ENCODE peak calls at places on chromosomes 13 and 19, in nine cellular contexts. One of them, this sample, is unnamed.
A peak's percentile ranks its signal among the peaks of the same experiment; 100 is the strongest.

GRCh38 chr19:5091576-5092215 is 122.8 kb downstream of the KDM4B start:
- DNase-seq in H1: no peak
- DNase-seq in WTC11: no peak
- DNase-seq in HCT116: no peak
- DNase-seq in GM12878: no peak
- DNase-seq in HepG2: no peak
- DNase-seq in SK-N-SH: no peak
- DNase-seq in NB4: no peak
- DNase-seq in A549: no peak
- DNase-seq in this sample: no peak

GRCh38 chr19:53942001-53942786 is 20.5 kb upstream of the CACNG8 start:
- DNase-seq in H1: peak; percentile 100
- DNase-seq in SK-N-SH: peak; percentile 78
- DNase-seq in GM12878: no peak
- DNase-seq in HepG2: peak; percentile 4
- DNase-seq in A549: peak; percentile 71
- DNase-seq in WTC11: peak; percentile 100
- DNase-seq in NB4: no peak
- DNase-seq in HCT116: no peak
- DNase-seq in this sample: peak; percentile 10

GRCh38 chr19:29706635-29707034 is 8.4 kb downstream of the C19orf12 start:
- DNase-seq in A549: no peak
- DNase-seq in WTC11: no peak
- DNase-seq in HepG2: no peak
- DNase-seq in HCT116: no peak
- DNase-seq in SK-N-SH: no peak
- DNase-seq in H1: no peak
- DNase-seq in NB4: no peak
- DNase-seq in GM12878: no peak
- DNase-seq in this sample: no peak

GRCh38 chr13:103273825-103274224 is 207.6 kb upstream of the SLC10A2 start:
- DNase-seq in WTC11: no peak
- DNase-seq in NB4: no peak
- DNase-seq in HCT116: no peak
- DNase-seq in HepG2: no peak
- DNase-seq in H1: no peak
- DNase-seq in SK-N-SH: no peak
- DNase-seq in GM12878: no peak
- DNase-seq in A549: no peak
- DNase-seq in this sample: no peak

GRCh38 chr13:59531571-59532091 is 632.1 kb downstream of the DIAPH3 start:
- DNase-seq in H1: peak; percentile 50
- DNase-seq in HepG2: peak; percentile 3
- DNase-seq in NB4: peak; percentile 74
- DNase-seq in GM12878: no peak
- DNase-seq in SK-N-SH: no peak
- DNase-seq in A549: peak; percentile 11
- DNase-seq in HCT116: peak; percentile 6
- DNase-seq in WTC11: peak; percentile 43
- DNase-seq in this sample: peak; percentile 98

GRCh38 chr19:42270346-42271044 is 1.4 kb downstream of the CIC start:
- DNase-seq in HepG2: no peak
- DNase-seq in WTC11: no peak
- DNase-seq in H1: no peak
- DNase-seq in NB4: peak; percentile 60
- DNase-seq in GM12878: no peak
- DNase-seq in A549: peak; percentile 83
- DNase-seq in HCT116: no peak
- DNase-seq in SK-N-SH: peak; percentile 49
- DNase-seq in this sample: peak; percentile 72

GRCh38 chr13:110233181-110233641 is 73.7 kb downstream of the COL4A1 start:
- DNase-seq in A549: no peak
- DNase-seq in HepG2: no peak
- DNase-seq in H1: peak; percentile 27
- DNase-seq in SK-N-SH: peak; percentile 42
- DNase-seq in HCT116: no peak
- DNase-seq in WTC11: no peak
- DNase-seq in GM12878: no peak
- DNase-seq in NB4: no peak
- DNase-seq in this sample: peak; percentile 93

GRCh38 chr19:18439025-18439909 is 1.3 kb upstream of the ISYNA1 start:
- DNase-seq in HepG2: peak; percentile 72
- DNase-seq in HCT116: no peak
- DNase-seq in A549: no peak
- DNase-seq in WTC11: no peak
- DNase-seq in SK-N-SH: no peak
- DNase-seq in GM12878: no peak
- DNase-seq in H1: no peak
- DNase-seq in NB4: no peak
- DNase-seq in this sample: no peak

GRCh38 chr13:98761126-98761978 is 8.9 kb upstream of the SLC15A1 start:
- DNase-seq in H1: no peak
- DNase-seq in HCT116: no peak
- DNase-seq in A549: no peak
- DNase-seq in NB4: peak; percentile 71
- DNase-seq in WTC11: no peak
- DNase-seq in SK-N-SH: no peak
- DNase-seq in GM12878: peak; percentile 11
- DNase-seq in HepG2: peak; percentile 34
- DNase-seq in this sample: no peak

GRCh38 chr19:32035611-32036010 is 309.8 kb upstream of the ZNF507 start:
- DNase-seq in HepG2: no peak
- DNase-seq in SK-N-SH: no peak
- DNase-seq in NB4: no peak
- DNase-seq in WTC11: no peak
- DNase-seq in HCT116: no peak
- DNase-seq in H1: no peak
- DNase-seq in A549: no peak
- DNase-seq in GM12878: no peak
- DNase-seq in this sample: no peak
- TF ChIP-seq CTCF in HepG2: no peak
- TF ChIP-seq CTCF in SK-N-SH: no peak
- TF ChIP-seq CTCF in NB4: no peak
- TF ChIP-seq CTCF in WTC11: no peak
- TF ChIP-seq CTCF in HCT116: no peak
- TF ChIP-seq CTCF in H1: no peak
- TF ChIP-seq CTCF in A549: no peak
- TF ChIP-seq CTCF in GM12878: no peak
- TF ChIP-seq CTCF in this sample: no peak

GRCh38 chr13:105920375-105920774 is 615.1 kb downstream of the EFNB2 start:
- DNase-seq in NB4: peak; percentile 64
- DNase-seq in WTC11: no peak
- DNase-seq in SK-N-SH: no peak
- DNase-seq in HepG2: no peak
- DNase-seq in A549: peak; percentile 58
- DNase-seq in H1: no peak
- DNase-seq in GM12878: no peak
- DNase-seq in HCT116: peak; percentile 78
- DNase-seq in this sample: peak; percentile 15
- TF ChIP-seq MAX in NB4: no peak
- TF ChIP-seq MAX in WTC11: no peak
- TF ChIP-seq MAX in SK-N-SH: no peak
- TF ChIP-seq MAX in HepG2: no peak
- TF ChIP-seq MAX in A549: no peak
- TF ChIP-seq MAX in H1: no peak
- TF ChIP-seq MAX in GM12878: no peak
- TF ChIP-seq MAX in HCT116: peak; percentile 32
- TF ChIP-seq MAX in this sample: no peak

GRCh38 chr19:35590875-35591274 is 4.9 kb downstream of the PMIS2 start:
- DNase-seq in WTC11: no peak
- DNase-seq in A549: no peak
- DNase-seq in HepG2: no peak
- DNase-seq in NB4: no peak
- DNase-seq in SK-N-SH: no peak
- DNase-seq in HCT116: no peak
- DNase-seq in GM12878: no peak
- DNase-seq in H1: no peak
- DNase-seq in this sample: no peak

GRCh38 chr19:35582760-35583159 is 3.2 kb upstream of the PMIS2 start:
- DNase-seq in HCT116: no peak
- DNase-seq in SK-N-SH: no peak
- DNase-seq in NB4: no peak
- DNase-seq in HepG2: no peak
- DNase-seq in WTC11: no peak
- DNase-seq in A549: no peak
- DNase-seq in GM12878: no peak
- DNase-seq in H1: no peak
- DNase-seq in this sample: no peak

GRCh38 chr19:35585844-35586243 is at the start of gene PMIS2:
- DNase-seq in A549: peak; percentile 37
- DNase-seq in H1: no peak
- DNase-seq in WTC11: peak; percentile 75
- DNase-seq in HCT116: no peak
- DNase-seq in HepG2: no peak
- DNase-seq in NB4: peak; percentile 19
- DNase-seq in GM12878: no peak
- DNase-seq in SK-N-SH: peak; percentile 64
- DNase-seq in this sample: no peak

GRCh38 chr19:35592226-35592625 is 6.3 kb downstream of the PMIS2 start:
- DNase-seq in HepG2: peak; percentile 53
- DNase-seq in WTC11: peak; percentile 40
- DNase-seq in GM12878: no peak
- DNase-seq in H1: peak; percentile 53
- DNase-seq in SK-N-SH: peak; percentile 41
- DNase-seq in A549: peak; percentile 82
- DNase-seq in NB4: peak; percentile 43
- DNase-seq in HCT116: peak; percentile 53
- DNase-seq in this sample: peak; percentile 25

DNA sequence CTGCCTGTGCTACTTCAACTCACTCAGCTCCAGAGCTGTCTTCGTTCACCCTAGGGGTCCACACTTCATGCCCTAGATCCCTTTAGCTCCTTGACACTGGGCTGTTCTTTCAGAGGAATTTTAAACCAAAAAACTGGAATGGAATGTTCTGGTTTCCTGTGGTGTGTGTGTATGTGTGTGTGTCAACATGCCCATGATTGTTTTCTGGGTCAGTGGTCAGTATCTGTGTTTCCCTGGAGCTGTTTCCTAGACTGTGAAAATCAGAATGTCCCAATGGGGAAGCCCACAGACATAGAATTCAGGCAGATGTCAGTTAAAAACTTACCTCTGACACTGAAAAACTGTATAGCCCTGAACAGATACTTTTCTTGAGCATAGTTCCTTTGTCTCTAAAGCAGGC is 1.4 kb downstream of the PMIS2 start:
- DNase-seq in H1: no peak
- DNase-seq in WTC11: no peak
- DNase-seq in NB4: no peak
- DNase-seq in HepG2: no peak
- DNase-seq in GM12878: no peak
- DNase-seq in A549: no peak
- DNase-seq in HCT116: no peak
- DNase-seq in SK-N-SH: no peak
- DNase-seq in this sample: no peak
- TF ChIP-seq CTCF in H1: no peak
- TF ChIP-seq CTCF in WTC11: no peak
- TF ChIP-seq CTCF in NB4: no peak
- TF ChIP-seq CTCF in HepG2: no peak
- TF ChIP-seq CTCF in GM12878: no peak
- TF ChIP-seq CTCF in A549: no peak
- TF ChIP-seq CTCF in HCT116: no peak
- TF ChIP-seq CTCF in SK-N-SH: no peak
- TF ChIP-seq CTCF in this sample: no peak

DNA sequence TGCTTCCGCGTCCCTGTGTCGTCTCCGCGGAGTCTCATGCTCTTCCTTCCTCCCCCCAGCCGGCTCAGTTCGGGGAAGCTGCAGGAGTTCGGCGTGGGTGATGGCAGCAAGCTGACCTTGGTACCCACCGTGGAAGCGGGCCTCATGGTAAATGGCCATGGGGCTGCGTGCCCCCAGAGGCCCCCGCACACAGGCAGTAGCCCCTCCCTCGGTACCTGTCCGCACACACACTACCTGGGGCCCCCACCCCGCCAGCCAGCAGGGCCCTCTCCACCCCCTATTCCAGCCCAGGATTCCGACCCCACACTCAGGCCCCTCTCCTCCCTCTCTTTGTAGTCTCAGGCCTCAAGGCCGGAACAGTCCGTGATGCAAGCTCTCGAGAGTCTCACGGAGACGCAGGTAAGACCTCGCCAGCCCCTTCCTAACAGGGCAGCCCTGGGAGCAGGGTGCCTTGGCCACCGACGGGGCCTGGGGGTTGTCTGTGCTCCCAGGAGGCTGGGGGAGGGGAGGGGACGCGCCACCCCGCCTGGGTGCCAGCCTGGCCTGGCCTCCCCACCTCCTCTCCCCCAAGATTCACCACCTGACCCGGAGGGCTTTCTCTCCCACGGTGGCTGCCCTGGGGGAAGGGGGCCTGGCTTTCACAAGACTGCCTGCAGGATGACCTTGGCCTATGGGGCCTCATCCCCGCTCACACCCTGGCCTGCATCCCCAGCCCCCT is 3.3 kb downstream of the MIDN start:
- DNase-seq in HepG2: peak; percentile 90
- DNase-seq in GM12878: no peak
- DNase-seq in H1: no peak
- DNase-seq in HCT116: no peak
- DNase-seq in NB4: no peak
- DNase-seq in WTC11: no peak
- DNase-seq in A549: peak; percentile 84
- DNase-seq in SK-N-SH: peak; percentile 65
- DNase-seq in this sample: peak; percentile 54
- TF ChIP-seq MAX in HepG2: no peak
- TF ChIP-seq MAX in GM12878: peak; percentile 21
- TF ChIP-seq MAX in H1: no peak
- TF ChIP-seq MAX in HCT116: no peak
- TF ChIP-seq MAX in NB4: no peak
- TF ChIP-seq MAX in WTC11: no peak
- TF ChIP-seq MAX in A549: peak; percentile 17
- TF ChIP-seq MAX in SK-N-SH: peak; percentile 0
- TF ChIP-seq MAX in this sample: no peak

This sample was measured in endothelial cell of umbilical vein.